ENCODE peak calls at places on chromosomes 11 and 22, in eight cellular contexts. Z is GM04504; B is kidney tubule cell; H is HT-29; U is iPS DF 6.9; T is progenitor cell of endocrine pancreas; I is Panc1; J is activated naive CD4-positive, alpha-beta T cell treated with Interleukin-2 at 50 U/mL for 16 hours. M is an unnamed sample.

GRCh38 chr11:1392561-1392960 is 2.8 kb downstream of the BRSK2 start:
- DNase-seq in I (no peak), T (no peak), U (no peak), J (no peak), H (no peak), Z (no peak), B (no peak), M (no peak)

GRCh38 chr11:116207349-116207748 is 565.4 kb downstream of the BUD13 start:
- DNase-seq in J (no peak), U (no peak), B (no peak), Z (no peak), T (no peak), H (no peak), I (no peak), M (no peak)

GRCh38 chr22:43993072-43993760 is 30.9 kb upstream of the PARVB start:
- DNase-seq in Z (peak), I (peak), H (peak), U (peak), T (peak), J (peak), B (peak), M (peak)

GRCh38 chr11:32870676-32871075 is 21.9 kb upstream of the QSER1 start:
- DNase-seq in I (no peak), J (peak), B (no peak), T (no peak), Z (no peak), H (peak), U (no peak), M (no peak)

GRCh38 chr22:19287076-19287724 is 4.3 kb downstream of the CLTCL1 start:
- DNase-seq in T (no peak), Z (no peak), U (no peak), J (no peak), B (peak), I (no peak), H (no peak), M (peak)

GRCh38 chr22:30984317-30984716 is 15.3 kb downstream of the TUG1 start:
- DNase-seq in U (no peak), T (no peak), H (peak), B (no peak), J (no peak), I (no peak), Z (no peak), M (no peak)

GRCh38 chr22:23098230-23098705 is 27.9 kb downstream of the GNAZ start:
- DNase-seq in I (no peak), U (no peak), J (no peak), Z (no peak), H (no peak), T (no peak), B (no peak), M (no peak)

GRCh38 chr11:1825039-1825740 is 9.6 kb upstream of the SYT8 start:
- DNase-seq in H (peak), I (no peak), Z (no peak), B (no peak), J (no peak), U (peak), T (peak), M (no peak)

GRCh38 chr22:42760806-42761565 is 40.3 kb upstream of the A4GALT start:
- DNase-seq in B (no peak), H (no peak), U (no peak), I (no peak), J (no peak), Z (no peak), T (no peak), M (peak)

GRCh38 chr11:78318733-78319132 is 98.9 kb downstream of the GAB2 start:
- DNase-seq in Z (peak), H (no peak), J (no peak), I (no peak), T (no peak), B (no peak), U (no peak), M (no peak)

GRCh38 chr22:22866381-22867111 is 21.1 kb upstream of the IGLL5 start:
- DNase-seq in B (no peak), T (no peak), J (no peak), Z (no peak), I (no peak), U (no peak), H (no peak), M (no peak)

GRCh38 chr11:131880976-131881375 is 510.6 kb downstream of the NTM start:
- DNase-seq in I (no peak), H (no peak), Z (no peak), U (no peak), J (no peak), B (peak), T (no peak), M (no peak)

GRCh38 chr11:119187123-119187892 is 2.0 kb downstream of the NHERF4 start:
- DNase-seq in J (no peak), Z (no peak), U (no peak), B (no peak), H (no peak), T (no peak), I (no peak), M (no peak)

GRCh38 chr11:130666781-130667251 is 218.4 kb downstream of the ADAMTS15 start:
- DNase-seq in U (no peak), J (no peak), B (peak), T (no peak), Z (no peak), H (no peak), I (no peak), M (no peak)

GRCh38 chr11:36305047-36305446 is 9.0 kb downstream of the PRR5L start:
- DNase-seq in I (no peak), T (no peak), B (no peak), U (no peak), Z (no peak), J (no peak), H (no peak), M (no peak)

GRCh38 chr11:2743427-2744110 is 43.8 kb upstream of the KCNQ1OT1 start:
- DNase-seq in H (no peak), Z (no peak), T (no peak), I (no peak), B (no peak), U (no peak), J (no peak), M (no peak)

GRCh38 chr22:39007177-39007576 is 6.9 kb upstream of the APOBEC3C start:
- DNase-seq in I (no peak), U (no peak), Z (no peak), H (no peak), B (no peak), T (no peak), J (no peak), M (no peak)

GRCh38 chr11:28528217-28528616 is 420.0 kb downstream of the METTL15 start:
- DNase-seq in U (no peak), T (no peak), H (no peak), I (no peak), Z (no peak), B (no peak), J (no peak), M (no peak)

GRCh38 chr11:59573216-59573615 is 42.4 kb downstream of the OSBP start:
- DNase-seq in J (no peak), B (peak), U (no peak), T (no peak), I (no peak), Z (peak), H (no peak), M (peak)

GRCh38 chr11:93221539-93221938 is 23.7 kb upstream of the SLC36A4 start:
- DNase-seq in Z (no peak), H (no peak), I (no peak), U (no peak), B (no peak), T (no peak), J (no peak), M (no peak)

GRCh38 chr11:64638017-64638664 is 47.1 kb downstream of the SLC22A12 start:
- DNase-seq in B (no peak), Z (no peak), U (no peak), T (no peak), H (no peak), I (no peak), J (no peak), M (no peak)

GRCh38 chr11:69327741-69328191 is 33.8 kb downstream of the MYEOV start:
- DNase-seq in H (no peak), J (no peak), I (no peak), B (no peak), U (no peak), T (no peak), Z (no peak), M (no peak)

GRCh38 chr11:122853971-122854446 is 15.7 kb downstream of the CRTAM start:
- DNase-seq in U (peak), I (peak), J (peak), T (peak), B (peak), H (peak), Z (peak), M (peak)

GRCh38 chr22:22943521-22944267 is 56.1 kb downstream of the IGLL5 start:
- DNase-seq in T (peak), Z (no peak), H (no peak), B (no peak), U (no peak), I (no peak), J (no peak), M (no peak)

GRCh38 chr11:46127150-46127638 is 5.9 kb upstream of the PHF21A start:
- DNase-seq in Z (peak), T (no peak), H (peak), I (no peak), B (peak), U (no peak), J (peak), M (peak)

GRCh38 chr11:110022548-110022947 is 70.6 kb upstream of the ZC3H12C start:
- DNase-seq in B (no peak), I (no peak), T (no peak), J (no peak), H (no peak), U (no peak), Z (no peak), M (peak)

GRCh38 chr11:102551188-102551781 is 20.7 kb upstream of the MMP7 start:
- DNase-seq in I (no peak), T (no peak), U (no peak), H (peak), J (no peak), B (no peak), Z (no peak), M (no peak)

GRCh38 chr11:130180491-130180890 is 20.9 kb downstream of the ST14 start:
- DNase-seq in H (peak), I (no peak), J (no peak), Z (no peak), B (peak), U (no peak), T (no peak), M (peak)

GRCh38 chr11:48013269-48013901 is 33.0 kb downstream of the PTPRJ start:
- DNase-seq in J (peak), Z (no peak), B (peak), I (no peak), H (peak), U (no peak), T (no peak), M (peak)

GRCh38 chr11:32229566-32230240 is 138.8 kb downstream of the RCN1 start:
- DNase-seq in B (no peak), T (no peak), J (no peak), I (no peak), U (no peak), H (no peak), Z (no peak), M (no peak)

GRCh38 chr11:106585061-106585460 is 433.2 kb downstream of the GUCY1A2 start:
- DNase-seq in B (peak), H (peak), I (no peak), T (no peak), Z (peak), J (no peak), U (peak), M (peak)

GRCh38 chr22:46373838-46374662 is 38.5 kb downstream of the TRMU start:
- DNase-seq in J (peak), H (peak), Z (no peak), T (no peak), U (no peak), I (no peak), B (peak), M (no peak)

M was measured in bronchial epithelial cell.